ENCODE peak calls at places on chromosomes 5 and 9, in five cellular contexts. D is testis; H is GM23248; C is Caki2; B is stimulated activated CD8-positive, alpha-beta memory T cell treated with anti-CD3 and anti-CD28 coated beads, Interleukin-4, amount 100 ng/mL, for 1 hour. O is an unnamed sample.

GRCh38 chr5:150058480-150059126 is 27.8 kb downstream of the CSF1R start:
- DNase-seq in D (no peak), H (peak), C (peak), B (no peak), O (no peak)

GRCh38 chr5:95638632-95639031 is 7.9 kb upstream of the RFESD start:
- DNase-seq in D (no peak), H (no peak), C (no peak), B (no peak), O (no peak)

GRCh38 chr5:97163360-97163764 is 19.7 kb downstream of the RIOK2 start:
- DNase-seq in D (no peak), H (peak), C (peak), B (no peak), O (no peak)

GRCh38 chr5:180378412-180379344 is 25.5 kb upstream of the GFPT2 start:
- DNase-seq in D (no peak), H (no peak), C (no peak), B (no peak), O (no peak)

GRCh38 chr9:95763006-95763405 is 112.5 kb upstream of the ERCC6L2 start:
- DNase-seq in D (no peak), H (no peak), C (no peak), B (no peak), O (no peak)

GRCh38 chr9:111674319-111674718 is 12.9 kb downstream of the GNG10 start:
- DNase-seq in D (no peak), H (no peak), C (no peak), B (no peak), O (no peak)

GRCh38 chr9:95045751-95046150 is 271.8 kb downstream of the FANCC start:
- DNase-seq in D (no peak), H (no peak), C (no peak), B (no peak), O (no peak)

GRCh38 chr5:168268949-168269943 is 22.2 kb upstream of the WWC1 start:
- DNase-seq in D (peak), H (peak), C (peak), B (peak), O (no peak)

GRCh38 chr9:98357921-98358535 is 102.6 kb upstream of the TBC1D2 start:
- DNase-seq in D (no peak), H (peak), C (peak), B (no peak), O (no peak)

GRCh38 chr9:135588886-135589595 is 27.5 kb downstream of the PAEP start:
- DNase-seq in D (peak), H (no peak), C (no peak), B (no peak), O (no peak)

O was measured in cortex of kidney.